ENCODE peak calls at places on chromosome 10, in four cellular contexts. C, P, T and V are unnamed samples.

GRCh38 chr10:36325815-36326214 is 683.7 kb upstream of the FZD8 start:
- DNase-seq in P (no peak), T (no peak), C (no peak), V (no peak)

GRCh38 chr10:29370612-29371092 is 81.8 kb downstream of the LYZL1 start:
- DNase-seq in C (no peak), T (no peak), P (no peak), V (no peak)

GRCh38 chr10:126104767-126105166 is 208.4 kb downstream of the FANK1 start:
- DNase-seq in P (no peak), T (no peak), C (no peak), V (peak; percentile 80)

GRCh38 chr10:101227765-101228681 is 1.2 kb downstream of the LBX1 start:
- DNase-seq in T (no peak), P (no peak), C (peak; percentile 84), V (no peak)

GRCh38 chr10:112953760-112954159 is 3.7 kb downstream of the TCF7L2 start:
- DNase-seq in T (no peak), P (peak; percentile 63), C (no peak), V (no peak)

GRCh38 chr10:29600067-29600466 is 34.7 kb downstream of the SVIL start:
- DNase-seq in P (no peak), T (no peak), C (no peak), V (no peak)

GRCh38 chr10:84355106-84355505 is 26.7 kb downstream of the CCSER2 start:
- DNase-seq in T (no peak), C (no peak), P (no peak), V (no peak)

GRCh38 chr10:100325164-100325563 is 4.9 kb downstream of the PKD2L1 start:
- DNase-seq in P (no peak), T (no peak), C (peak; percentile 75), V (no peak)

DNA sequence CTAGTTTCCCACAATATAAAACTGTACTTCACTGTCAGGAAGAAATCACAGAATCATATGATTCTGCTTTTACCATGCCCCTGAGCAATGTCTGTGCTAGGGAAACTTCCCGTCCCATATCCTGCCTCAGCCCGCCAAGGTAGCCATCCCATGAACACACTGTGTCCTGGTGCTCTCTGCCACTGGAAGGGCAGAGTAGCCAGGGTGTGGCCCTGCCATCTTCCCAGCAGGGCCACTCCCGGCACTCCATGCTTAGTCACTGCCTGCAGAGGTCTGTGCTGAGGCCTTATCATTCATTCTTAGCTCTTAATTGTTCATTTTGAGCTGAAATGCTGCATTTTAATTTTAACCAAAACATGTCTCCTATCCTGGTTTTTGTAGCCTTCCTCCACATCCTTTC is 31.8 kb downstream of the AP3M1 start:
- DNase-seq in C (no peak), T (no peak), P (no peak), V (no peak)
- H3K36me3 ChIP-seq in C (peaks cover 20% of the 10 kb centered on the region), T (peaks cover 29% of the 10 kb centered on the region), P (peaks cover 72% of the 10 kb centered on the region), V (no peaks in the 10 kb centered on the region)

GRCh38 chr10:60732240-60733188 is 45.8 kb upstream of the CDK1 start:
- DNase-seq in C (peak; percentile 50), T (no peak), P (no peak), V (peak; percentile 53)

GRCh38 chr10:60728056-60728455 is 50.2 kb upstream of the CDK1 start:
- DNase-seq in P (no peak), C (no peak), T (no peak), V (no peak)

GRCh38 chr10:60731134-60731883 is 47.0 kb upstream of the CDK1 start:
- DNase-seq in P (no peak), C (no peak), T (no peak), V (no peak)

GRCh38 chr10:60726253-60726652 is 52.0 kb upstream of the CDK1 start:
- DNase-seq in T (no peak), C (no peak), P (no peak), V (no peak)

GRCh38 chr10:60729106-60729505 is 49.2 kb upstream of the CDK1 start:
- DNase-seq in T (no peak), C (no peak), P (no peak), V (no peak)
- H3K27ac ChIP-seq in T (no peak overlapping the region), C (no peak overlapping the region), P (no peak overlapping the region), V (no peak overlapping the region)

GRCh38 chr10:24437302-24437701 is 228.4 kb downstream of the KIAA1217 start:
- DNase-seq in T (no peak), C (no peak), P (no peak), V (no peak)
- H3K4me1 ChIP-seq in T (peaks cover 14% of the 10 kb centered on the region), C (peaks cover 14% of the 10 kb centered on the region), P (no peaks in the 10 kb centered on the region), V (no peaks in the 10 kb centered on the region)

GRCh38 chr10:68506406-68506805 is 20.9 kb downstream of the SLC25A16 start:
- DNase-seq in T (no peak), P (peak; percentile 35), C (no peak), V (no peak)

GRCh38 chr10:68499544-68499943 is 27.8 kb upstream of the DNA2 start:
- DNase-seq in T (no peak), P (no peak), C (no peak), V (no peak)

GRCh38 chr10:68501691-68502090 is 25.6 kb downstream of the SLC25A16 start:
- DNase-seq in T (no peak), C (no peak), P (no peak), V (no peak)

GRCh38 chr10:68508090-68508489 is 19.2 kb downstream of the SLC25A16 start:
- DNase-seq in T (no peak), C (no peak), P (no peak), V (no peak)

DNA sequence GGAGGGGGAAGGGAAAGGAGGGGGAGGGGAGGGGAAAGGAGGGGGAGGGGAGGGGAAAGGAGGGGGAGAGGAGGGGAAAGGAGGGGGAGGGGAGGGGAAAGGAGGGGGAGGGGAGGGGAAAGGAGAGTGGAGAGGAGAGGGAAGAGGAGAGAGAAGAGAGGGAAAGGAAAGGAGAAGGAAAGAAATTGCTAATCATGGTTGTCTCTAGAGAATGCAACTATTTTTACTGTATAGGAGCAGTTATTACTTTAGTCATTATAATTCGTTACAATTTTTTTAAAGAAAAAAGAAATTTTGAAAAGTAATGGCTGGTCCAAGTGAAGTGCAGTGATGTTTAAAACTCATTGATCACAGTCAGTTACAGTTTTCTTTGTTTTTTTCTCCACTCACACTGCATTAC is 24.5 kb downstream of the SLC25A16 start:
- DNase-seq in P (no peak), T (no peak), C (no peak), V (no peak)
- H3K36me3 ChIP-seq in P (peaks cover 2% of the 10 kb centered on the region), T (peaks cover 20% of the 10 kb centered on the region), C (no peaks in the 10 kb centered on the region), V (no peaks in the 10 kb centered on the region)

GRCh38 chr10:97635577-97635976 is 2.3 kb upstream of the MORN4 start:
- DNase-seq in T (no peak), P (no peak), C (no peak), V (no peak)

GRCh38 chr10:97633921-97634320 is 621 bp upstream of the MORN4 start:
- DNase-seq in C (peak; percentile 16), T (no peak), P (peak; percentile 15), V (no peak)

GRCh38 chr10:97629289-97629688 is 4.0 kb downstream of the MORN4 start:
- DNase-seq in P (no peak), C (no peak), T (no peak), V (no peak)

GRCh38 chr10:97631098-97631497 is 2.2 kb downstream of the MORN4 start:
- DNase-seq in T (no peak), C (no peak), P (no peak), V (no peak)

DNA sequence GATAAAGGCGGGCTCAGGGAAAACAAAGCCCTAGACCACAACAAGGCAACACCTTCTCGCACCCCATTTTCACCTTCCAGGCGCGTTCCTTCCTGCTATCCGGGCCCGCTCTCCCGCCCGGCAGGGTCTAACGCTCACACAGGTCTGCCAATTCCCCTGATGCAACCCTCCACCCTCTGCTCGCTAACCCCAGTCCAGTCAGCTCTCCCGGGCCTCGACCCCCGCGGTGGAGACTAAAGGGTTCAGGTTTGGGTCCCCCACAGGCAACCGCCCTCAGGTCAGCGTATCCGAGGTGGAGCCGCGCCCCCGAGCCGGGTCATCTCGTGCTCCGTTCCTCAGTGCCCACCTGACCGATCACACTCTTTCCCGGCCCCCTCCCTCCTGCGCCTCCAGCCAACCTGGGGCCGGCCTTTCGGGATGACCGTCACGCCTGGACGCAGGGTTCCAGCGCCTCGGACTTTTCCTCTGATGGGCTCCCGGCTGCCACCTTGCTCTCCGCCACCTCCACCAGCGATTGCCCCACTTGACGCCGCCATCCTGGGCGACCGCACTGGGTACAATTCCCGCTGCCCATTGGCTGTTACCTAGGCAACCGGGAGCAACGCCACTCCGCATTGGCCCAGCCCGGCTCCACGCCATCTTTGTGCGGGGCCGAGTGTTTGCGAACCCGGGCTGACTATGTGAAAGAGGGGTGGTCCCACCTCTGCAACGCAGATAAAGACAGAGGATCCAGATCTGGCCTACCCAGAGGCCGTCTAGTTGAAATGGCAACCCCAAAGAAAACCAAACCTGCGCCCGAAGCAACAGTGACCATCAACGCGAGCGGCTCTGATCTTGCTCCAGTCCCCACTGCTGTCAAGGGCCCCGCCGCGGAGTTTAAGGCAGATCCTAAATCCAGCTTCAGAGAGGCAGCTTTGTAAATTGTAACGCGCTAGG is at the start of gene MORN4:
- DNase-seq in C (peak; percentile 96), T (peak; percentile 54), P (peak; percentile 94), V (peak; percentile 93)
- H3K27ac ChIP-seq in C (peak within 1 kb of the TSS; percentile 49), T (peak within 1 kb of the TSS; percentile 58), P (peak within 1 kb of the TSS; percentile 83), V (peak within 1 kb of the TSS; percentile 10)